ENCODE peak calls at places on chromosomes 7 and 10, in six cellular contexts. One of them, this sample, is unnamed. For H3K4me1, the result is how much of the 10 kb centered on the place peaks cover.

GRCh38 chr10:89782470-89782869 is 81.1 kb downstream of the KIF20B start:
- DNase-seq in neuronal stem cell: no peak
- DNase-seq in colonic mucosa: no peak
- DNase-seq in DND-41: no peak
- DNase-seq in SK-N-SH: no peak
- DNase-seq in neural progenitor cell: no peak
- DNase-seq in this sample: no peak

GRCh38 chr10:127979017-127979416 is 72.1 kb downstream of the PTPRE start:
- DNase-seq in neuronal stem cell: no peak
- DNase-seq in colonic mucosa: no peak
- DNase-seq in DND-41: no peak
- DNase-seq in SK-N-SH: no peak
- DNase-seq in neural progenitor cell: no peak
- DNase-seq in this sample: no peak

GRCh38 chr10:33477291-33478088 is 143.0 kb upstream of the NRP1 start:
- DNase-seq in neuronal stem cell: no peak
- DNase-seq in colonic mucosa: no peak
- DNase-seq in DND-41: no peak
- DNase-seq in SK-N-SH: no peak
- DNase-seq in neural progenitor cell: no peak
- DNase-seq in this sample: no peak

GRCh38 chr10:99619090-99619800 is 994 bp downstream of the SLC25A28 start:
- DNase-seq in neuronal stem cell: no peak
- DNase-seq in colonic mucosa: peak
- DNase-seq in DND-41: no peak
- DNase-seq in SK-N-SH: no peak
- DNase-seq in neural progenitor cell: peak
- DNase-seq in this sample: no peak

GRCh38 chr7:156969972-156970420 is 20.5 kb downstream of the NOM1 start:
- DNase-seq in neuronal stem cell: no peak
- DNase-seq in colonic mucosa: no peak
- DNase-seq in DND-41: no peak
- DNase-seq in SK-N-SH: no peak
- DNase-seq in neural progenitor cell: no peak
- DNase-seq in this sample: no peak

GRCh38 chr10:74011762-74012161 is 13.8 kb downstream of the VCL start:
- DNase-seq in neuronal stem cell: no peak
- DNase-seq in colonic mucosa: no peak
- DNase-seq in DND-41: no peak
- DNase-seq in SK-N-SH: no peak
- DNase-seq in neural progenitor cell: peak
- DNase-seq in this sample: no peak

GRCh38 chr7:99098824-99099498 is 44.9 kb downstream of the SMURF1 start:
- DNase-seq in neuronal stem cell: no peak
- DNase-seq in colonic mucosa: no peak
- DNase-seq in DND-41: no peak
- DNase-seq in SK-N-SH: no peak
- DNase-seq in neural progenitor cell: no peak
- DNase-seq in this sample: no peak

GRCh38 chr10:125156196-125156595 is 4.2 kb downstream of the CTBP2 start:
- DNase-seq in neuronal stem cell: no peak
- DNase-seq in colonic mucosa: no peak
- DNase-seq in DND-41: no peak
- DNase-seq in SK-N-SH: no peak
- DNase-seq in neural progenitor cell: no peak
- DNase-seq in this sample: no peak

GRCh38 chr7:101942603-101943210 is 125.3 kb downstream of the CUX1 start:
- DNase-seq in neuronal stem cell: no peak
- DNase-seq in colonic mucosa: peak
- DNase-seq in DND-41: no peak
- DNase-seq in SK-N-SH: no peak
- DNase-seq in neural progenitor cell: no peak
- DNase-seq in this sample: no peak

GRCh38 chr7:55387062-55387965 is 22.2 kb downstream of the LANCL2 start:
- DNase-seq in neuronal stem cell: peak
- DNase-seq in colonic mucosa: no peak
- DNase-seq in DND-41: no peak
- DNase-seq in SK-N-SH: no peak
- DNase-seq in neural progenitor cell: peak
- DNase-seq in this sample: no peak

GRCh38 chr10:73141603-73142002 is 26.2 kb downstream of the ECD start:
- DNase-seq in neuronal stem cell: no peak
- DNase-seq in colonic mucosa: no peak
- DNase-seq in DND-41: no peak
- DNase-seq in SK-N-SH: no peak
- DNase-seq in neural progenitor cell: no peak
- DNase-seq in this sample: no peak

GRCh38 chr7:51446356-51446755 is 129.7 kb upstream of the COBL start:
- DNase-seq in neuronal stem cell: no peak
- DNase-seq in colonic mucosa: no peak
- DNase-seq in DND-41: no peak
- DNase-seq in SK-N-SH: no peak
- DNase-seq in neural progenitor cell: no peak
- DNase-seq in this sample: no peak

GRCh38 chr7:142885311-142886230 is at the start of gene TRPV6:
- DNase-seq in neuronal stem cell: no peak
- DNase-seq in colonic mucosa: peak
- DNase-seq in DND-41: no peak
- DNase-seq in SK-N-SH: no peak
- DNase-seq in neural progenitor cell: peak
- DNase-seq in this sample: no peak

GRCh38 chr7:20152057-20152456 is 65.1 kb downstream of the MACC1 start:
- DNase-seq in neuronal stem cell: no peak
- DNase-seq in colonic mucosa: no peak
- DNase-seq in DND-41: no peak
- DNase-seq in SK-N-SH: no peak
- DNase-seq in neural progenitor cell: no peak
- DNase-seq in this sample: no peak

GRCh38 chr10:129790710-129791446 is 173.2 kb downstream of the EBF3 start:
- DNase-seq in neuronal stem cell: no peak
- DNase-seq in colonic mucosa: no peak
- DNase-seq in DND-41: no peak
- DNase-seq in SK-N-SH: no peak
- DNase-seq in neural progenitor cell: no peak
- DNase-seq in this sample: no peak

GRCh38 chr7:1592299-1592842 is 22.5 kb upstream of the PSMG3 start:
- DNase-seq in neuronal stem cell: no peak
- DNase-seq in colonic mucosa: no peak
- DNase-seq in DND-41: peak
- DNase-seq in SK-N-SH: peak
- DNase-seq in neural progenitor cell: no peak
- DNase-seq in this sample: peak

GRCh38 chr10:65501259-65501658 is 1424.6 kb upstream of the LRRTM3 start:
- DNase-seq in neuronal stem cell: no peak
- DNase-seq in colonic mucosa: no peak
- DNase-seq in DND-41: no peak
- DNase-seq in SK-N-SH: no peak
- DNase-seq in neural progenitor cell: no peak
- DNase-seq in this sample: no peak

GRCh38 chr10:68992721-68993440 is 4.3 kb downstream of the KIFBP start:
- DNase-seq in neuronal stem cell: no peak
- DNase-seq in colonic mucosa: no peak
- DNase-seq in DND-41: no peak
- DNase-seq in SK-N-SH: no peak
- DNase-seq in neural progenitor cell: no peak
- DNase-seq in this sample: no peak

GRCh38 chr7:28347462-28347861 is 64.9 kb upstream of the CREB5 start:
- DNase-seq in neuronal stem cell: no peak
- DNase-seq in colonic mucosa: no peak
- DNase-seq in DND-41: no peak
- DNase-seq in SK-N-SH: no peak
- DNase-seq in neural progenitor cell: no peak
- DNase-seq in this sample: no peak

GRCh38 chr10:76117949-76118348 is 686.5 kb downstream of the LRMDA start:
- DNase-seq in neuronal stem cell: no peak
- DNase-seq in colonic mucosa: no peak
- DNase-seq in DND-41: no peak
- DNase-seq in SK-N-SH: no peak
- DNase-seq in neural progenitor cell: no peak
- DNase-seq in this sample: no peak

GRCh38 chr7:138545123-138545522 is 85.1 kb downstream of the TRIM24 start:
- DNase-seq in neuronal stem cell: no peak
- DNase-seq in colonic mucosa: no peak
- DNase-seq in DND-41: no peak
- DNase-seq in SK-N-SH: no peak
- DNase-seq in neural progenitor cell: no peak
- DNase-seq in this sample: no peak

GRCh38 chr10:112383325-112383724 is 9.4 kb downstream of the ACSL5 start:
- DNase-seq in neuronal stem cell: no peak
- DNase-seq in colonic mucosa: peak
- DNase-seq in DND-41: no peak
- DNase-seq in SK-N-SH: no peak
- DNase-seq in neural progenitor cell: no peak
- DNase-seq in this sample: no peak

GRCh38 chr10:52664629-52665028 is 108.0 kb downstream of the MBL2 start:
- DNase-seq in neuronal stem cell: no peak
- DNase-seq in colonic mucosa: no peak
- DNase-seq in DND-41: no peak
- DNase-seq in SK-N-SH: no peak
- DNase-seq in neural progenitor cell: no peak
- DNase-seq in this sample: no peak

GRCh38 chr10:60606343-60607080 is 171.8 kb upstream of the CDK1 start:
- DNase-seq in neuronal stem cell: no peak
- DNase-seq in colonic mucosa: no peak
- DNase-seq in DND-41: no peak
- DNase-seq in SK-N-SH: no peak
- DNase-seq in neural progenitor cell: no peak
- DNase-seq in this sample: no peak

GRCh38 chr10:118571123-118571522 is 24.3 kb downstream of the PRLHR start:
- DNase-seq in neuronal stem cell: peak
- DNase-seq in colonic mucosa: no peak
- DNase-seq in DND-41: no peak
- DNase-seq in SK-N-SH: peak
- DNase-seq in neural progenitor cell: peak
- DNase-seq in this sample: no peak

DNA sequence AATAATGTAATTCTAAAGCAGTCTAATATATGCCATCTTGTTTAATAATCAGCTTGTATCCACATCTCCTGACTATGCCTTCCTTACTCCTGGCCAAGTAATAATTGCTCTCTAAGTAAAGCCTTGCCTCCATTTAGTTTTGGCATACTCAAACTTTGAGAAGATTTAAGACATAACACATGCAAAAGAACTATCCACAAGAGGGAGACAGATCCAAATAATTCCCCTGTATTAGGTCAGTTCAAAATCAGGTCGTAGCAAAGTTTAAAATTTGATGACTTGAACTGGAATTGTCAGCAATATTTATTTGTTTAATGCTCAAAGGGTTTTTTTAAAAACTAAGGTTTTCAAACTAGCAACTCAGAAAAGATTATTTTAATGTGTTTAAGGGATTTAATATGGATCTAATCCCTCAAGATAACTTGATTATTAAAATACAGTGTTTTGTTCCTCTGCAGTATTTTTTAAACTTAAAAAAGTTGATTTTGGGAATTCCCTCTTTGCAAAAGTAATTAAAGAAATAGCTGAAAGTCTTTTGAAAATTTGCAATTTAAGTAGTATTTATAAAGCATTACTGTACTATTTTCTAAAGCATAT is 95.3 kb downstream of the HDAC9 start:
- DNase-seq in neuronal stem cell: peak
- DNase-seq in colonic mucosa: no peak
- DNase-seq in DND-41: no peak
- DNase-seq in SK-N-SH: peak
- DNase-seq in neural progenitor cell: peak
- DNase-seq in this sample: no peak
- H3K9ac ChIP-seq in neuronal stem cell: no peak
- H3K9ac ChIP-seq in colonic mucosa: no peak
- H3K9ac ChIP-seq in DND-41: no peak
- H3K9ac ChIP-seq in SK-N-SH: no peak
- H3K9ac ChIP-seq in neural progenitor cell: no peak
- H3K9ac ChIP-seq in this sample: no peak

GRCh38 chr7:116209561-116210070 is 723 bp upstream of the TES start:
- DNase-seq in neuronal stem cell: no peak
- DNase-seq in colonic mucosa: no peak
- DNase-seq in DND-41: no peak
- DNase-seq in SK-N-SH: no peak
- DNase-seq in neural progenitor cell: no peak
- DNase-seq in this sample: no peak
- H3K4me1 ChIP-seq in neuronal stem cell: under half
- H3K4me1 ChIP-seq in colonic mucosa: under half
- H3K4me1 ChIP-seq in DND-41: under half
- H3K4me1 ChIP-seq in SK-N-SH: under half
- H3K4me1 ChIP-seq in neural progenitor cell: under half
- H3K4me1 ChIP-seq in this sample: under half

DNA sequence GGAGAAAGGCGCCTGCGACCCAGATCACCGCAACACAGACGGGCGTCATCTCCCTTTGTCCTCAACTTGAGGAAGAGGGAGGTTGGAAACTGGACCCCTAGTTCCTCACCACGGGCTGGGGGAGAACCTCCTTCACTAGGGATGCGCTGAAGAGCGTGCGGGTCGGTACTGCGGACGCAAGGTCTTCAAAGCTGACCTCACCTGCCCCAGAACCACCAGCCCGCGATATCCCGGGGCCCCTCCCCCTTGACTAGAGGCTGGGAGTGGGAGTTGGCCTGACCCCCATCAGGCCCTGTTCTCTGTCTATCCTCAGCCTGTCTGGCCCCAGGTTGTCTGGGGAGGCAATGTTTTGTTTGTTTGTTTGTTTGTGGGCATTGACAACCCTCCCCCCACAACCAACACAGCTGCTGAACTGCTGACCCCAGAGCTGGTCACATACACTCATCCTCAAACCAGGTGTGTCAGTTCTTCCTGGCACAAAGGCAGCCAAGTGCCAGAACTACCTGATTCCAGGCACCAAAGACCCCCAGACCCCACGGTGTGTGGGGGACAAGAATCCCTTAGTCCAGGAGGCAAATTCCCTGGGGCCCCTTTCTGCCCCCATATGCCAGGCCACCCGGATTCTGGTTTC is 2.9 kb downstream of the NPM3 start:
- DNase-seq in neuronal stem cell: no peak
- DNase-seq in colonic mucosa: no peak
- DNase-seq in DND-41: no peak
- DNase-seq in SK-N-SH: peak
- DNase-seq in neural progenitor cell: peak
- DNase-seq in this sample: peak
- H3K4me3 ChIP-seq in neuronal stem cell: no peak
- H3K4me3 ChIP-seq in colonic mucosa: peak
- H3K4me3 ChIP-seq in DND-41: no peak
- H3K4me3 ChIP-seq in SK-N-SH: no peak
- H3K4me3 ChIP-seq in neural progenitor cell: peak
- H3K4me3 ChIP-seq in this sample: peak

DNA sequence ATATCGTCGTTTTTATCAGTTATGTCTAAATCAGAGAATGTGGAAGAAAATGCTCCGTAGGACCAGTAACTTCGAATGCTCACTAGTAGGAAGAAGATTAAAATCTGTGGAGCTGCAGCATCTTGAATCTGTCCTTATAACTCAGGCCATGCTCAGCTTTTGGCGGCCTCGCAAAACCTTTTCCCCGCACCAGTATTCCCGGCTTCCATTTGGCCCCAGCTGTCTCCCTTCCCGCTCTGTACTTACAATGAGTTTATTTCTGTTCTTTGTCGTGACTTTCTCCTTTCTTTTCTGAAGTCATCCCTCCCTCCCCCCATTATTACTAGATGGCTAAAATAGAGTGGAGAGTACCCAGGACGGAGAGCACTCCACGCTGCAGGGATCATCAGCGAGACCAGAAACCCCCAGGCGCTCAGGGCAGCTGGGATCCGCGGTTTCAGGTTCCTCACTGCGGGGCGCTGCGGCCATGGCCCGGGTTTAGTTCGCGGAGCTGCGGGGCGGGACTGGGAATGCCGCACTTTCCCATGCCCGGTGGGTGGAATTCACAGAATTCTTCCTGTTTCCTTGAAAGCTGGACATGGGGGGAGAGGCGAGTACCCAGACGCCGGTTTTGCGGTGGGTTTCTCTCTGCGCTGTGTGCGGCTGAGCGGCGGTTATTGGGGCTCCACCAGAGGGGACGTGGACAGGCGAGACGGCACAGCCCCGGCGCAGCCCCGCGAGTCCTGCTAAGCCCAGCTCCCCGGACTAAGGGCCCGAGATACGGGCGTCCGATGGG is 183.5 kb downstream of the POM121L12 start:
- DNase-seq in neuronal stem cell: peak
- DNase-seq in colonic mucosa: no peak
- DNase-seq in DND-41: no peak
- DNase-seq in SK-N-SH: peak
- DNase-seq in neural progenitor cell: peak
- DNase-seq in this sample: peak
- H3K9ac ChIP-seq in neuronal stem cell: no peak
- H3K9ac ChIP-seq in colonic mucosa: no peak
- H3K9ac ChIP-seq in DND-41: no peak
- H3K9ac ChIP-seq in SK-N-SH: no peak
- H3K9ac ChIP-seq in neural progenitor cell: no peak
- H3K9ac ChIP-seq in this sample: no peak

This sample was measured in kidney.